ENCODE peak calls at places on chromosomes 2 and 18, in four cellular contexts. One of them, this sample, is unnamed.

GRCh38 chr2:176096986-176097819 is 2.4 kb upstream of the HOXD12 start:
- DNase-seq in heart right ventricle: peak; percentile 44
- DNase-seq in psoas muscle: peak; percentile 58
- DNase-seq in PC-9: peak; percentile 63
- DNase-seq in this sample: peak; percentile 76

GRCh38 chr2:30631051-30631671 is 176.1 kb downstream of the CAPN13 start:
- DNase-seq in heart right ventricle: no peak
- DNase-seq in psoas muscle: no peak
- DNase-seq in PC-9: no peak
- DNase-seq in this sample: no peak

GRCh38 chr2:143934170-143934912 is 585.6 kb downstream of the ZEB2 start:
- DNase-seq in heart right ventricle: no peak
- DNase-seq in psoas muscle: no peak
- DNase-seq in PC-9: no peak
- DNase-seq in this sample: no peak

GRCh38 chr2:2728635-2729034 is 397.6 kb upstream of the MYT1L start:
- DNase-seq in heart right ventricle: no peak
- DNase-seq in psoas muscle: no peak
- DNase-seq in PC-9: no peak
- DNase-seq in this sample: no peak

GRCh38 chr2:235295831-235296230 is 198.0 kb upstream of the AGAP1 start:
- DNase-seq in heart right ventricle: no peak
- DNase-seq in psoas muscle: no peak
- DNase-seq in PC-9: no peak
- DNase-seq in this sample: no peak

GRCh38 chr2:201411421-201411820 is 39.8 kb downstream of the TRAK2 start:
- DNase-seq in heart right ventricle: no peak
- DNase-seq in psoas muscle: no peak
- DNase-seq in PC-9: no peak
- DNase-seq in this sample: no peak

GRCh38 chr2:38494394-38494793 is 108.3 kb downstream of the HNRNPLL start:
- DNase-seq in heart right ventricle: no peak
- DNase-seq in psoas muscle: peak; percentile 75
- DNase-seq in PC-9: no peak
- DNase-seq in this sample: no peak

GRCh38 chr2:96970910-96971309 is 15.5 kb downstream of the FAM178B start:
- DNase-seq in heart right ventricle: no peak
- DNase-seq in psoas muscle: no peak
- DNase-seq in PC-9: no peak
- DNase-seq in this sample: no peak

GRCh38 chr2:23614701-23615100 is 229.7 kb downstream of the KLHL29 start:
- DNase-seq in heart right ventricle: no peak
- DNase-seq in psoas muscle: no peak
- DNase-seq in PC-9: no peak
- DNase-seq in this sample: no peak

GRCh38 chr2:41414486-41415230 is 633.2 kb upstream of the PKDCC start:
- DNase-seq in heart right ventricle: no peak
- DNase-seq in psoas muscle: no peak
- DNase-seq in PC-9: peak; percentile 41
- DNase-seq in this sample: no peak

GRCh38 chr18:58452392-58453166 is 176.3 kb downstream of the ALPK2 start:
- DNase-seq in heart right ventricle: no peak
- DNase-seq in psoas muscle: no peak
- DNase-seq in PC-9: no peak
- DNase-seq in this sample: no peak

GRCh38 chr2:2028041-2028440 is 283.7 kb upstream of the PXDN start:
- DNase-seq in heart right ventricle: no peak
- DNase-seq in psoas muscle: no peak
- DNase-seq in PC-9: no peak
- DNase-seq in this sample: no peak

GRCh38 chr18:8480506-8481328 is 128.5 kb upstream of the RAB12 start:
- DNase-seq in heart right ventricle: peak; percentile 58
- DNase-seq in psoas muscle: no peak
- DNase-seq in PC-9: no peak
- DNase-seq in this sample: peak; percentile 44

GRCh38 chr2:70087703-70088507 is 628 bp downstream of the PCBP1 start:
- DNase-seq in heart right ventricle: peak; percentile 41
- DNase-seq in psoas muscle: peak; percentile 63
- DNase-seq in PC-9: peak; percentile 70
- DNase-seq in this sample: peak; percentile 53

GRCh38 chr2:237405006-237405559 is 8.9 kb downstream of the COL6A3 start:
- DNase-seq in heart right ventricle: peak; percentile 23
- DNase-seq in psoas muscle: no peak
- DNase-seq in PC-9: no peak
- DNase-seq in this sample: no peak

GRCh38 chr2:216635701-216636541 is 2.7 kb downstream of the IGFBP2 start:
- DNase-seq in heart right ventricle: no peak
- DNase-seq in psoas muscle: no peak
- DNase-seq in PC-9: no peak
- DNase-seq in this sample: peak; percentile 42

GRCh38 chr18:72119082-72119481 is 425.1 kb downstream of the CBLN2 start:
- DNase-seq in heart right ventricle: no peak
- DNase-seq in psoas muscle: no peak
- DNase-seq in PC-9: no peak
- DNase-seq in this sample: no peak

GRCh38 chr18:24734058-24734457 is 273.6 kb downstream of the HRH4 start:
- DNase-seq in heart right ventricle: peak; percentile 8
- DNase-seq in psoas muscle: no peak
- DNase-seq in PC-9: no peak
- DNase-seq in this sample: no peak

GRCh38 chr2:100812141-100812540 is 7.8 kb upstream of the NPAS2 start:
- DNase-seq in heart right ventricle: no peak
- DNase-seq in psoas muscle: no peak
- DNase-seq in PC-9: no peak
- DNase-seq in this sample: no peak

GRCh38 chr18:5895886-5896740 is 791 bp upstream of the TMEM200C start:
- DNase-seq in heart right ventricle: peak; percentile 16
- DNase-seq in psoas muscle: peak; percentile 34
- DNase-seq in PC-9: no peak
- DNase-seq in this sample: peak; percentile 60

GRCh38 chr2:238985931-238986446 is 138.1 kb downstream of the TWIST2 start:
- DNase-seq in heart right ventricle: no peak
- DNase-seq in psoas muscle: no peak
- DNase-seq in PC-9: no peak
- DNase-seq in this sample: no peak

DNA sequence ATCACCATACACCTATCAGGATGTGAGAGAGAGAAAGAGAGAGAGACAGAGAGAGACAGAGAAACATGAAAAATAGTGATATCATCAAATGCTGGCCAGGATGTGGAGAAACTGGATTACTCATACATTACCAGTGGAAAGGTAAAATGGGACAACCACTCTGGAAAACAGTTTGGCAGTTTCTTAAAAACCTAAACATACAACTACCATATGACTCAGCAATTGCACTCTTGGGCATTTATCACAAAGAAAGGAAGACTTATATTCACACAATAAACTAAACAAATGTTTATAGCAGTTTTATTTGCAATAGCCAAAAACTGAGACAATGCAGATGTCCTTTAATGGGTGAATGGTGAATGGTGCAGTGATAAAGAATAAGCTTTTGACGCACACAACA is 29.1 kb downstream of the SLC4A3 start:
- DNase-seq in heart right ventricle: no peak
- DNase-seq in psoas muscle: no peak
- DNase-seq in PC-9: no peak
- DNase-seq in this sample: no peak
- H3K4me3 ChIP-seq in heart right ventricle: no peak overlapping the region
- H3K4me3 ChIP-seq in psoas muscle: no peak overlapping the region
- H3K4me3 ChIP-seq in PC-9: no peak overlapping the region
- H3K4me3 ChIP-seq in this sample: no peak overlapping the region

GRCh38 chr2:178350051-178350450 is 100.9 kb downstream of the PRKRA start:
- DNase-seq in heart right ventricle: no peak
- DNase-seq in psoas muscle: no peak
- DNase-seq in PC-9: no peak
- DNase-seq in this sample: no peak
- H3K27ac ChIP-seq in heart right ventricle: no peak overlapping the region
- H3K27ac ChIP-seq in psoas muscle: no peak overlapping the region
- H3K27ac ChIP-seq in PC-9: no peak overlapping the region
- H3K27ac ChIP-seq in this sample: no peak overlapping the region

DNA sequence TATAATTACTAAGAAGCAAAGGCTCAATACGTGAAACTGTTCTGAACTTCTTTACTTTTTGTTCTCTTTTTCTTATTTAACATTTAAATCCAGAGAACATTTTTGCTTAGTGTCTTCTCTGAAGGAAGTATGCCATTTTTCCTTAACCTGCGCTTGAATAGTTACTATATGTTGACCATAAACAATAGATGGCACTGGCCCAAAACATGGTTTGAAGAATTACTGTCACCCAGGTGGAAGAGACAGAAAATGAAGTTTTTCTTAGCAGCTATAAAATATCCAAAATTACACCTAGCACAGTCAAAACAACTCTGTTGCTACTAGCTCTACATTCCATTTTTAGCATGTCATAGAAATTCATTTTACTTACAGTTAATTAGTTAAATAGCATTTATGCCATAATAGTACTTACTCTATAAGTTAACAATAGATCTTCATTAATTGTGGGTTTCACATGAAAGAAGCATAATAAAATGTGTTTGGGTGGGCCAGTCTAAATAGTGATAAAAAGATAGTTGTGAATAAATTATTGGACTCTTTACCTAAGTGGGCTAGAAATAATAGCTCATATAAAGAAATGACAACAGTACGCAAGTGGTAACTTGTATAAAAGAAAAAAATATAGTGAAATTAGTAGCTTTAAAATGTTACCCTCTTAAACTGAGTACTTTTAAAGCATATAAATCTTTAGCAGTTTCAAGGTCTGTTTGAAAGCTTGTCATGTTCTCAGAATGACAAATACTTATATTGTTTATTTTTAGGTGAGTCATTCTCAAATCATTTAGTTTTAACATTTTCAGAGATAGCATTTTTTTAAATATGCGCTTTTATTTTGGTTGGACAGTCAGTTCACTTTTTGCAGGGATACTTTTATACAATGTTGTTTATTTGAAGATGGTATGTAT is 3.7 kb downstream of the ETAA1 start:
- DNase-seq in heart right ventricle: no peak
- DNase-seq in psoas muscle: no peak
- DNase-seq in PC-9: peak; percentile 65
- DNase-seq in this sample: no peak
- H3K4me3 ChIP-seq in heart right ventricle: no peak overlapping the region
- H3K4me3 ChIP-seq in psoas muscle: no peak overlapping the region
- H3K4me3 ChIP-seq in PC-9: no peak overlapping the region
- H3K4me3 ChIP-seq in this sample: no peak overlapping the region

GRCh38 chr2:129731925-129732629 is 247.4 kb upstream of the RAB6C start:
- DNase-seq in heart right ventricle: no peak
- DNase-seq in psoas muscle: no peak
- DNase-seq in PC-9: no peak
- DNase-seq in this sample: no peak
- H3K27ac ChIP-seq in heart right ventricle: no peak overlapping the region
- H3K27ac ChIP-seq in psoas muscle: no peak overlapping the region
- H3K27ac ChIP-seq in PC-9: no peak overlapping the region
- H3K27ac ChIP-seq in this sample: no peak overlapping the region

GRCh38 chr2:241860184-241861078 is 1.7 kb upstream of the PDCD1 start:
- DNase-seq in heart right ventricle: no peak
- DNase-seq in psoas muscle: peak; percentile 16
- DNase-seq in PC-9: no peak
- DNase-seq in this sample: no peak
- H3K4me3 ChIP-seq in heart right ventricle: peak overlapping the region; percentile 42
- H3K4me3 ChIP-seq in psoas muscle: peak overlapping the region; percentile 52
- H3K4me3 ChIP-seq in PC-9: no peak overlapping the region
- H3K4me3 ChIP-seq in this sample: peak overlapping the region; percentile 16

This sample was measured in ovary.